ENCODE peak calls at places on chromosomes 16 and 17, in nine cellular contexts. I is KBM-7; L is naive thymus-derived CD4-positive, alpha-beta T cell; J is iPS DF 19.7; R is central memory CD4-positive, alpha-beta T cell; F is GM19239; W is activated CD4-positive, alpha-beta T cell treated with anti-CD3 and anti-CD28 coated beads, Interleukin-2, amount 50 U/mL, for 48 hours; Z is effector memory CD4-positive, alpha-beta T cell; Q is activated CD8-positive, alpha-beta memory T cell treated with anti-CD3 and anti-CD28 coated beads for 48 hours. O is an unnamed sample.

GRCh38 chr16:50583211-50583610 is 35.0 kb downstream of the NKD1 start:
- DNase-seq in I (no peak), L (no peak), J (no peak), R (no peak), F (no peak), W (no peak), Z (no peak), Q (no peak), O (no peak)

GRCh38 chr16:68369697-68370096 is 58.9 kb downstream of the PRMT7 start:
- DNase-seq in I (peak), L (no peak), J (no peak), R (peak), F (peak), W (peak), Z (no peak), Q (peak), O (no peak)

GRCh38 chr17:35256629-35257028 is 13.8 kb downstream of the SLFN5 start:
- DNase-seq in I (no peak), L (no peak), J (no peak), R (no peak), F (no peak), W (no peak), Z (no peak), Q (no peak), O (no peak)

GRCh38 chr16:89175280-89176146 is 4.0 kb downstream of the CDH15 start:
- DNase-seq in I (no peak), L (no peak), J (no peak), R (no peak), F (no peak), W (no peak), Z (no peak), Q (no peak), O (no peak)

GRCh38 chr17:57735707-57736106 is 9.4 kb downstream of the CCDC182 start:
- DNase-seq in I (peak), L (no peak), J (peak), R (no peak), F (no peak), W (no peak), Z (no peak), Q (no peak), O (peak)

GRCh38 chr17:56130030-56130429 is 23.2 kb upstream of the ANKFN1 start:
- DNase-seq in I (no peak), L (no peak), J (no peak), R (no peak), F (no peak), W (no peak), Z (no peak), Q (no peak), O (no peak)

GRCh38 chr16:48014349-48015135 is 141.3 kb downstream of the ABCC12 start:
- DNase-seq in I (no peak), L (no peak), J (peak), R (no peak), F (no peak), W (no peak), Z (no peak), Q (no peak), O (no peak)

GRCh38 chr17:61816538-61816937 is 46.8 kb downstream of the BRIP1 start:
- DNase-seq in I (peak), L (no peak), J (no peak), R (no peak), F (no peak), W (no peak), Z (no peak), Q (no peak), O (no peak)

GRCh38 chr17:78107457-78107856 is 21.1 kb downstream of the TMC6 start:
- DNase-seq in I (no peak), L (no peak), J (no peak), R (no peak), F (no peak), W (no peak), Z (no peak), Q (no peak), O (no peak)

GRCh38 chr16:3171855-3172593 is 16.0 kb upstream of the OR1F1 start:
- DNase-seq in I (no peak), L (no peak), J (no peak), R (peak), F (no peak), W (peak), Z (no peak), Q (no peak), O (no peak)

GRCh38 chr17:27733771-27734170 is 66.6 kb downstream of the NOS2 start:
- DNase-seq in I (no peak), L (no peak), J (no peak), R (no peak), F (no peak), W (no peak), Z (no peak), Q (no peak), O (no peak)

GRCh38 chr16:85015481-85016177 is 4.3 kb upstream of the ZDHHC7 start:
- DNase-seq in I (no peak), L (no peak), J (no peak), R (no peak), F (no peak), W (no peak), Z (no peak), Q (no peak), O (no peak)

GRCh38 chr17:22138861-22139469 is 446.6 kb downstream of the KCNJ18 start:
- DNase-seq in I (no peak), L (no peak), J (no peak), R (no peak), F (no peak), W (no peak), Z (no peak), Q (no peak), O (no peak)

GRCh38 chr16:5668553-5668952 is 571.0 kb upstream of the EEF2KMT start:
- DNase-seq in I (no peak), L (no peak), J (no peak), R (no peak), F (no peak), W (no peak), Z (no peak), Q (no peak), O (no peak)

GRCh38 chr16:54542805-54543504 is 256.4 kb upstream of the IRX3 start:
- DNase-seq in I (no peak), L (no peak), J (no peak), R (no peak), F (no peak), W (no peak), Z (no peak), Q (no peak), O (no peak)

GRCh38 chr17:81020443-81020766 is 14.5 kb upstream of the BAIAP2 start:
- DNase-seq in I (no peak), L (no peak), J (no peak), R (no peak), F (no peak), W (no peak), Z (no peak), Q (no peak), O (no peak)

O was measured in WERI-Rb-1.